ENCODE peak calls at places on chromosomes 13 and 19, in four cellular contexts. Z is CD8-positive, alpha-beta T cell; K is transverse colon; P is psoas muscle. A is an unnamed sample.

GRCh38 chr13:98349731-98350305 is 172.7 kb upstream of the RNF113B start:
- DNase-seq in Z (no peak), P (no peak), K (peak; percentile 14), A (no peak)

GRCh38 chr13:94195715-94196114 is 283.8 kb downstream of the DCT start:
- DNase-seq in Z (no peak), K (no peak), P (no peak), A (no peak)

GRCh38 chr19:43622070-43622469 is 2.6 kb upstream of the ZNF428 start:
- DNase-seq in P (no peak), K (no peak), Z (no peak), A (no peak)

GRCh38 chr19:7507884-7508283 is 8.0 kb upstream of the ZNF358 start:
- DNase-seq in P (peak; percentile 87), Z (no peak), K (peak; percentile 86), A (no peak)

GRCh38 chr13:97125051-97125809 is 96.9 kb upstream of the MBNL2 start:
- DNase-seq in P (peak; percentile 76), Z (no peak), K (no peak), A (peak; percentile 44)

GRCh38 chr19:30228113-30228725 is 144.0 kb upstream of the ZNF536 start:
- DNase-seq in P (no peak), Z (no peak), K (peak; percentile 13), A (no peak)

GRCh38 chr13:95805921-95806320 is 129.0 kb downstream of the DNAJC3 start:
- DNase-seq in K (no peak), Z (no peak), P (no peak), A (no peak)

GRCh38 chr13:42355118-42355840 is 83.3 kb downstream of the AKAP11 start:
- DNase-seq in P (no peak), K (no peak), Z (peak; percentile 71), A (no peak)

GRCh38 chr13:113605461-113605860 is 20.9 kb downstream of the TFDP1 start:
- DNase-seq in Z (no peak), P (no peak), K (no peak), A (no peak)

GRCh38 chr19:51107406-51108065 is 673 bp downstream of the CTU1 start:
- DNase-seq in K (no peak), P (no peak), Z (no peak), A (no peak)

GRCh38 chr13:85997587-85997986 is 198.4 kb upstream of the SLITRK6 start:
- DNase-seq in P (no peak), Z (no peak), K (no peak), A (no peak)

GRCh38 chr19:39145180-39145953 is 19.8 kb downstream of the PAK4 start:
- DNase-seq in Z (no peak), P (no peak), K (peak; percentile 45), A (peak; percentile 75)

GRCh38 chr13:110124201-110124600 is 182.8 kb downstream of the COL4A1 start:
- DNase-seq in Z (no peak), K (no peak), P (no peak), A (no peak)

GRCh38 chr13:76164290-76164689 is 528.2 kb downstream of the LMO7 start:
- DNase-seq in P (no peak), K (no peak), Z (no peak), A (no peak)

GRCh38 chr13:48645845-48646244 is 7.9 kb upstream of the CYSLTR2 start:
- DNase-seq in P (no peak), Z (no peak), K (no peak), A (no peak)

DNA sequence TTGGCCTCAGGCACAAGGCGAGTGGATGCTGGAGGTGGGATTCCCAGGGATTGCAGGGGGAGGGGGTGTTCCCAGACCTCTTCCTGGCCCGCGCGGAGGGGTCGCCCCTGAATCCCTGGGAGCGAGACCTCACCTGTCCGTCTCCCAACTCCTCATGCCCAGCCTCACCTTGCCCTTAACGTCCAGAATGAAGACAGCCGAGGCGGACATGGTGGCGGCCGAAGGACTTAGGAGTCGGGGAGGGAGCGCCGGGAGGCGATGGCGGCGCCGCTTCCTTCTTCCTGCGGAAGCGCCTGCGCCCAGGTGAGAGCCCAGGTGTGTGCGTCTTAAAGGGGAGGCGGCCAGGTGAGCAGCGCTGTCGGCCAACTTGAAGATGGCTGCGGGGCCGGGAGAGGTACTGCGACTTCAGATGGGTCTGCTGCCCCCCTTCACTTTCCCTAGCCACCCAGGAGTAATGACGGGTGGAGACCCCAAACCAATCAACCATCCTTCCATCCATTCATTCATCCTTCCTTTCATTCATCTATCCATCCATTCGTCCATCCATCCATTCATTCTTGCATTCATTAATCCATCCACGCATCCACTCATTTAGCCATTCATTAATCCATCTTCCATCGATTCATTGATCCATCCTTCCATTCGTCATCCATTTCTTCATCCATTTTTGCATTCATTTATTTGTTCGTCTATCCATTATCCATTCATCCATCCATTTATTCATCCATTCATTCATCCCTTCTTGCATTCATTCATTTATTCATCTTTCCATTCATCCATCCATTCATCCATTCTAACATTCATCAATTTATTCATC is at the start of gene AP1M2:
- DNase-seq in K (peak; percentile 69), P (no peak), Z (no peak), A (no peak)
- H3K4me3 ChIP-seq in K (peak within 1 kb of the TSS; percentile 53), P (no peak within 1 kb of the TSS), Z (no peak within 1 kb of the TSS), A (no peak within 1 kb of the TSS)

DNA sequence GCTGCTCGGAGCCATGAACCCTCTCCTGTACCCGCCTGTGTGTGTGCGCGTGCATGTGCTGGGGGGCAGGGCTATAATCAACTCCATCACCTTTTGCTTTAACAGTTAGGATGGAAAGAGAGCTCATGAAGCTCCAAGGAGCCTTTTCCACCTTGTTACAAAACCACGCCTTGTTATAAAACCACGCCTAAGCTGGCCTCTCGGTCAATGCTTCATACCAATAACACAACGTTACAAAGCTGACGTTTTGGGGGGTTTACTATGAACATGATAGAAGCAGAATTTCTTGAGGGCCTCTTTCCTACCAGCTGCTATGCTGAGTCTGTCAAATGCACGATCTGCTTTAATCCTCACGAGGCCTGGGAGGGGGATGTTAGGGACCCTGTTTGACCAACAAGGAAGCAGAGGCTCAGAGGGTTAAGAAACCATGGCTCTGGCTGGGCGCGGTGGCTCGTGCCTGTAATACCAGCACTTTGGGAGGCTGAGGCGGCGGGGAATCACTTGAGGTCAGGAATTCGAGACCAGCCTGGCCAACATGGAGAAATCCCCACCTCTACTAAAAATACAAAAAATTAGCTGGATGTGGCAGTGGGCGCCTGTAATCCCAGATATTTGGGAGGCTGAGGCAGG is 11.9 kb downstream of the CAPS start:
- DNase-seq in Z (no peak), K (peak; percentile 46), P (no peak), A (no peak)
- H3K27ac ChIP-seq in Z (no peak overlapping the region), K (peak overlapping the region; percentile 83), P (peak overlapping the region; percentile 24), A (no peak overlapping the region)

GRCh38 chr13:38228322-38228721 is 121.3 kb upstream of the UFM1 start:
- DNase-seq in K (no peak), P (no peak), Z (no peak), A (no peak)
- H3K4me3 ChIP-seq in K (no peak overlapping the region), P (no peak overlapping the region), Z (no peak overlapping the region), A (no peak overlapping the region)

GRCh38 chr19:40800997-40801377 is 2.0 kb downstream of the EGLN2 start:
- DNase-seq in K (no peak), Z (no peak), P (no peak), A (no peak)
- H3K27ac ChIP-seq in K (peak overlapping the region; percentile 91), Z (no peak overlapping the region), P (peak overlapping the region; percentile 41), A (peak overlapping the region; percentile 97)

DNA sequence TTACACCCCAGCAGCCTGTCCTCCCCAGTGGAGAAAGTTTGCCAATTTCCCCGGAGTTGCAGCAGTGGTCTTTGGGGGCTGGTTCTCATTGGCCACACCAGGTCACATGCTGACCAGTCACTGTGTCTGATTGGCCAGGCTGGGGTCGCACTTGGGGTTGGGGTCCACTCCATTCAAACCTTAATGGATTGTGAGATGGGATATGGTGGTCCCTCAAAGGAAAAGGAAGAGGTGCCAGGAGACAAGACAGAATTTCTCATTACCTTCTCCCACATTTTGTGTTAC is 3.4 kb downstream of the PPM1N start:
- DNase-seq in P (no peak), Z (no peak), K (no peak), A (no peak)
- H3K4me3 ChIP-seq in P (no peak overlapping the region), Z (no peak overlapping the region), K (no peak overlapping the region), A (no peak overlapping the region)

GRCh38 chr19:2232286-2233151 is 3.6 kb downstream of the PLEKHJ1 start:
- DNase-seq in P (no peak), Z (no peak), K (no peak), A (no peak)
- H3K27ac ChIP-seq in P (no peak overlapping the region), Z (no peak overlapping the region), K (no peak overlapping the region), A (peak overlapping the region; percentile 42)

GRCh38 chr13:39596685-39597084 is 6.3 kb downstream of the LHFPL6 start:
- DNase-seq in P (no peak), Z (no peak), K (no peak), A (no peak)
- H3K4me3 ChIP-seq in P (no peak overlapping the region), Z (no peak overlapping the region), K (no peak overlapping the region), A (no peak overlapping the region)

GRCh38 chr13:102703721-102704035 is 8.8 kb upstream of the METTL21C start:
- DNase-seq in K (no peak), Z (no peak), P (no peak), A (no peak)
- H3K27ac ChIP-seq in K (no peak overlapping the region), Z (no peak overlapping the region), P (no peak overlapping the region), A (no peak overlapping the region)

GRCh38 chr19:36894849-36895383 is 21.2 kb downstream of the ZNF829 start:
- DNase-seq in Z (no peak), K (no peak), P (no peak), A (no peak)

GRCh38 chr19:36891768-36892357 is 24.2 kb downstream of the ZNF829 start:
- DNase-seq in P (no peak), K (no peak), Z (no peak), A (no peak)
- H3K4me3 ChIP-seq in P (no peak overlapping the region), K (no peak overlapping the region), Z (peak overlapping the region; percentile 3), A (no peak overlapping the region)

A was measured in dorsolateral prefrontal cortex.